ENCODE peak calls at places on chromosomes 12 and 14, in ten cellular contexts. J, M, O, U, T, G, K, A, B and L are unnamed samples. For H3K4me1, the result is how much of the 10 kb centered on the place peaks cover.

GRCh38 chr12:22856120-22856699 is 231.2 kb downstream of the ETNK1 start:
- DNase-seq in K (no peak), U (no peak), T (peak), A (no peak), O (peak), J (no peak), B (no peak), M (peak), G (no peak), L (no peak)

GRCh38 chr14:69716483-69717187 is 50.3 kb upstream of the SRSF5 start:
- DNase-seq in J (no peak), K (no peak), O (no peak), M (no peak), U (no peak), G (no peak), B (peak), T (no peak), A (no peak), L (no peak)

GRCh38 chr12:64950899-64951298 is 126.5 kb downstream of the TBC1D30 start:
- DNase-seq in A (no peak), J (no peak), B (no peak), K (no peak), G (no peak), U (no peak), O (no peak), T (no peak), M (no peak), L (no peak)

GRCh38 chr12:102372112-102372511 is 108.3 kb downstream of the IGF1 start:
- DNase-seq in M (no peak), G (no peak), A (no peak), T (no peak), B (no peak), K (no peak), J (no peak), U (no peak), O (no peak), L (no peak)

GRCh38 chr12:49951411-49952105 is 1.0 kb downstream of the AQP2 start:
- DNase-seq in U (peak), J (peak), G (no peak), O (no peak), K (no peak), T (no peak), B (no peak), A (no peak), M (no peak), L (no peak)

GRCh38 chr14:94122438-94122837 is 7.0 kb downstream of the IFI27L2 start:
- DNase-seq in K (no peak), T (no peak), J (peak), A (no peak), O (no peak), G (peak), B (no peak), U (peak), M (no peak), L (no peak)

GRCh38 chr14:55588259-55588699 is 8.3 kb downstream of the KTN1 start:
- DNase-seq in G (no peak), O (no peak), A (no peak), B (no peak), K (no peak), J (no peak), T (no peak), M (no peak), U (no peak), L (no peak)

GRCh38 chr12:91994208-91994797 is 151.3 kb downstream of the BTG1 start:
- DNase-seq in A (no peak), B (no peak), G (no peak), J (no peak), U (no peak), T (no peak), M (no peak), K (no peak), O (peak), L (no peak)

GRCh38 chr12:115109863-115110262 is 425.9 kb upstream of the TBX3 start:
- DNase-seq in B (no peak), M (no peak), U (no peak), A (no peak), K (no peak), O (no peak), T (no peak), G (no peak), J (no peak), L (no peak)

GRCh38 chr12:80268924-80269749 is 169.8 kb downstream of the OTOGL start:
- DNase-seq in K (no peak), U (no peak), J (no peak), G (no peak), T (no peak), O (no peak), B (no peak), A (peak), M (peak), L (no peak)

GRCh38 chr12:45907955-45908354 is 82.4 kb downstream of the SCAF11 start:
- DNase-seq in U (no peak), O (no peak), K (no peak), J (no peak), B (no peak), M (no peak), T (no peak), A (no peak), G (no peak), L (no peak)

GRCh38 chr14:61319086-61319485 is 2.3 kb upstream of the PRKCH start:
- DNase-seq in U (no peak), M (no peak), A (no peak), J (no peak), O (no peak), G (no peak), T (no peak), K (no peak), B (no peak), L (no peak)

GRCh38 chr12:103273645-103274044 is 222.1 kb downstream of the C12orf42 start:
- DNase-seq in B (no peak), M (no peak), K (no peak), U (no peak), O (no peak), A (no peak), J (no peak), T (no peak), G (no peak), L (no peak)

GRCh38 chr12:66467932-66468331 is 165.6 kb downstream of the HELB start:
- DNase-seq in T (no peak), G (no peak), B (no peak), O (peak), M (peak), U (no peak), K (no peak), A (no peak), J (peak), L (no peak)

GRCh38 chr14:95915326-95915725 is 38.7 kb downstream of the TUNAR start:
- DNase-seq in B (no peak), J (peak), K (no peak), U (no peak), T (no peak), G (no peak), A (no peak), M (no peak), O (no peak), L (no peak)

GRCh38 chr12:8697120-8697475 is 693 bp upstream of the RIMKLB start:
- DNase-seq in B (no peak), O (no peak), T (no peak), M (no peak), G (no peak), U (no peak), A (peak), J (no peak), K (peak), L (no peak)

GRCh38 chr12:68932701-68933563 is at the start of gene CPM:
- DNase-seq in A (peak), B (peak), T (no peak), O (peak), K (peak), M (no peak), G (peak), J (peak), U (peak), L (peak)

GRCh38 chr12:79691299-79692248 is 810 bp upstream of the PAWR start:
- DNase-seq in A (peak), K (peak), B (no peak), G (no peak), M (no peak), U (no peak), O (peak), T (peak), J (peak), L (no peak)

GRCh38 chr14:102751088-102751487 is 26.2 kb upstream of the TRAF3 start:
- DNase-seq in B (no peak), M (no peak), G (no peak), J (no peak), A (no peak), T (no peak), K (no peak), O (no peak), U (no peak), L (no peak)

GRCh38 chr14:66910306-66910705 is 278.9 kb upstream of the GARIN2 start:
- DNase-seq in J (no peak), U (no peak), M (no peak), O (no peak), T (no peak), A (no peak), G (no peak), K (no peak), B (no peak), L (no peak)

GRCh38 chr12:20268121-20268732 is 100.1 kb upstream of the PDE3A start:
- DNase-seq in G (no peak), J (no peak), B (no peak), U (no peak), K (no peak), A (no peak), M (no peak), O (no peak), T (no peak), L (no peak)

GRCh38 chr12:39294712-39295111 is 148.2 kb downstream of the KIF21A start:
- DNase-seq in G (no peak), B (no peak), U (no peak), K (no peak), J (peak), T (no peak), M (no peak), O (peak), A (no peak), L (no peak)

GRCh38 chr12:57389033-57389432 is 41.8 kb downstream of the R3HDM2 start:
- DNase-seq in A (peak), M (peak), G (no peak), K (no peak), U (no peak), J (no peak), B (no peak), O (no peak), T (no peak), L (no peak)

GRCh38 chr14:103006991-103007520 is 50.3 kb downstream of the CDC42BPB start:
- DNase-seq in U (no peak), M (no peak), T (no peak), K (no peak), B (no peak), A (no peak), G (no peak), O (no peak), J (no peak), L (no peak)

GRCh38 chr12:132397934-132398385 is 68.6 kb upstream of the GALNT9 start:
- DNase-seq in U (no peak), J (no peak), T (no peak), A (no peak), M (no peak), K (no peak), B (no peak), G (no peak), O (no peak), L (no peak)

GRCh38 chr12:47837190-47838171 is 17.8 kb upstream of the HDAC7 start:
- DNase-seq in B (peak), M (peak), T (peak), K (peak), A (peak), O (peak), U (peak), J (peak), G (peak), L (peak)

GRCh38 chr14:104665663-104666522 is 23.5 kb upstream of the INF2 start:
- DNase-seq in J (peak), U (peak), O (no peak), M (peak), G (peak), K (no peak), A (peak), T (peak), B (peak), L (peak)

GRCh38 chr12:19431407-19432308 is 7.6 kb upstream of the AEBP2 start:
- DNase-seq in M (no peak), J (peak), A (peak), B (no peak), O (no peak), T (no peak), K (no peak), U (no peak), G (no peak), L (no peak)

GRCh38 chr12:121776190-121777098 is 17.0 kb downstream of the RHOF start:
- DNase-seq in M (no peak), T (no peak), O (peak), U (peak), A (peak), B (peak), G (peak), J (peak), K (peak), L (peak)

GRCh38 chr14:22471545-22472121 is 117.4 kb downstream of the DAD1 start:
- DNase-seq in T (peak), J (peak), G (peak), O (peak), B (no peak), A (no peak), M (peak), K (no peak), U (no peak), L (peak)

GRCh38 chr14:101563654-101564443 is 2.6 kb downstream of the DIO3 start:
- DNase-seq in T (no peak), O (peak), U (no peak), B (no peak), J (peak), A (no peak), G (no peak), K (no peak), M (no peak), L (peak)

DNA sequence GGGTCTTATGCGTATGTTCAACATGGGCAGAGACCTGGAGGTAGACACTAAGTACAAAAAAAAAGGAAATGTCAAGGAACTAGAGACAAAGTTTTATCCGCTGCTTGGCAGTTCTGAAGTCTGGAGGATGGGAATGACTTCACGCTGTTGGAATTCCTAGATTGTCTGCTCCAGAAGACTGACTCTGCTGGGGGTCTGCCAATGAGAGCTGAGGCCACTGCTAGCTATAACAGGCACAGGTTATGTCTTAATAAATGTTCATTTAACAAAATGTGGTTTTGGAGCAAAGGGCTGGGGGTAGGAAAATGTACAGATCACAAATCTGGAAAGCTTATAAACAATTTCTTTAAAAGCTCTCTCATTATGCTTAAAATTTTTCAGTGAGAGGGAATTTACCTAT is 5.9 kb downstream of the RNASE8 start:
- DNase-seq in B (no peak), G (no peak), A (no peak), M (no peak), U (no peak), J (no peak), O (no peak), T (no peak), K (no peak), L (no peak)
- H3K27ac ChIP-seq in B (no peak), G (no peak), A (no peak), M (no peak), U (no peak), J (no peak), O (peak), T (no peak), K (no peak), L (no peak)

GRCh38 chr14:54574528-54574927 is 7.6 kb downstream of the SAMD4A start:
- DNase-seq in U (no peak), B (no peak), O (no peak), T (no peak), K (no peak), J (no peak), A (no peak), M (no peak), G (no peak), L (no peak)
- H3K4me1 ChIP-seq in U (under half), B (under half), O (under half), T (half or more), K (under half), J (under half), A (under half), M (under half), G (under half), L (under half)

GRCh38 chr12:95805864-95806669 is 15.5 kb upstream of the NTN4 start:
- DNase-seq in K (no peak), B (peak), O (no peak), G (no peak), A (peak), M (peak), J (no peak), U (peak), T (no peak), L (no peak)
- H3K4me3 ChIP-seq in K (no peak), B (no peak), O (no peak), G (no peak), A (peak), M (no peak), J (no peak), U (no peak), T (no peak), L (no peak)

GRCh38 chr12:2125651-2126050 is 72.9 kb downstream of the CACNA1C start:
- DNase-seq in G (no peak), T (no peak), U (peak), J (no peak), M (no peak), B (no peak), O (no peak), A (no peak), K (no peak), L (no peak)

GRCh38 chr12:2120982-2121758 is 68.4 kb downstream of the CACNA1C start:
- DNase-seq in K (no peak), G (no peak), J (no peak), M (no peak), T (no peak), O (no peak), B (no peak), A (no peak), U (peak), L (no peak)

GRCh38 chr12:2129076-2129475 is 76.3 kb downstream of the CACNA1C start:
- DNase-seq in U (peak), O (peak), T (no peak), A (no peak), M (no peak), B (no peak), G (no peak), K (no peak), J (no peak), L (no peak)

GRCh38 chr12:2126676-2127406 is 74.1 kb downstream of the CACNA1C start:
- DNase-seq in U (peak), A (no peak), O (no peak), K (no peak), J (no peak), G (no peak), T (no peak), B (no peak), M (no peak), L (peak)

GRCh38 chr12:2124466-2125023 is 71.8 kb downstream of the CACNA1C start:
- DNase-seq in M (no peak), O (no peak), J (no peak), G (no peak), K (no peak), A (no peak), U (peak), B (no peak), T (no peak), L (no peak)
- H3K27ac ChIP-seq in M (no peak), O (no peak), J (no peak), G (no peak), K (no peak), A (no peak), U (peak), B (no peak), T (no peak), L (no peak)

GRCh38 chr14:74935340-74935640 is 12.2 kb upstream of the RPS6KL1 start:
- DNase-seq in U (no peak), G (no peak), B (no peak), J (no peak), O (no peak), K (no peak), A (no peak), T (no peak), M (no peak), L (no peak)
- H3K4me1 ChIP-seq in U (under half), G (under half), B (under half), J (under half), O (under half), K (under half), A (under half), T (under half), M (under half), L (under half)

GRCh38 chr12:34297790-34298164 is 275.5 kb downstream of the ALG10 start:
- DNase-seq in T (no peak), O (no peak), U (no peak), A (no peak), K (no peak), G (no peak), B (no peak), M (no peak), J (no peak), L (no peak)
- H3K4me3 ChIP-seq in T (no peak), O (peak), U (no peak), A (no peak), K (no peak), G (no peak), B (no peak), M (no peak), J (no peak), L (no peak)

GRCh38 chr12:95440401-95440800 is 33.6 kb upstream of the METAP2 start:
- DNase-seq in T (no peak), U (no peak), O (no peak), K (no peak), A (no peak), J (no peak), B (no peak), M (no peak), G (no peak), L (no peak)

GRCh38 chr12:95446511-95446910 is 27.4 kb upstream of the METAP2 start:
- DNase-seq in B (no peak), A (no peak), U (peak), K (no peak), G (peak), T (peak), O (peak), J (peak), M (no peak), L (peak)

GRCh38 chr12:95443458-95443857 is 30.5 kb upstream of the METAP2 start:
- DNase-seq in O (no peak), M (no peak), G (no peak), U (no peak), A (no peak), B (no peak), J (peak), T (no peak), K (no peak), L (no peak)

DNA sequence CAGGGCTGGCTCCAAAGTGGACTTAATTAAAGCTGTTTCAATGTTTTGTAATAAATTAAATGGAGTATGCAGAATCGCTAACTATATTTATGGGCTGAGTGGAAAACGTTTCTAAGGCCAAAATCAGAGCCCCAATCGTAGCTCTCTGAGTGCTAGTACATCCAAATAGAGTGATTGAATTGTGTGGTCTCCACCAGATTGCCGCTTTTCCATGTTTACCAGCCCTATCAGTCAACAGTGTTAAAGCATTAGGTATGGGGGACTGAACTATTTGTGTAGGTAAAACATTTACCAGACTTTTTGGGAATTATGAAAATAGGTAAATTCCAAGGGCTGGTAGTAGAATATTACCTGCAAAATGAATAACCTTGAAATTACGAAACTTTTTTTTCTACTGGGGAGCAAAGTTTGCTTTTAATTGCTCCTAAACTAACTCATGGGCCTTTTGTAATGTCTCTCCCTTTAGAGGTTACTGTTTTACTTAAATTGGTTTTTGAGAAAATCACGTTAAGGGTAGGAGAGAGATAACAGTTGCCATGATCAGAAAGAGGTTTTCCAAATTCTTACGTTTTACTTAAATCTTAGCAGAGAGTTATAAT is 28.0 kb upstream of the METAP2 start:
- DNase-seq in J (no peak), K (no peak), M (no peak), U (no peak), G (no peak), T (peak), O (no peak), B (no peak), A (no peak), L (no peak)
- H3K27ac ChIP-seq in J (no peak), K (no peak), M (no peak), U (no peak), G (no peak), T (no peak), O (no peak), B (no peak), A (no peak), L (peak)

DNA sequence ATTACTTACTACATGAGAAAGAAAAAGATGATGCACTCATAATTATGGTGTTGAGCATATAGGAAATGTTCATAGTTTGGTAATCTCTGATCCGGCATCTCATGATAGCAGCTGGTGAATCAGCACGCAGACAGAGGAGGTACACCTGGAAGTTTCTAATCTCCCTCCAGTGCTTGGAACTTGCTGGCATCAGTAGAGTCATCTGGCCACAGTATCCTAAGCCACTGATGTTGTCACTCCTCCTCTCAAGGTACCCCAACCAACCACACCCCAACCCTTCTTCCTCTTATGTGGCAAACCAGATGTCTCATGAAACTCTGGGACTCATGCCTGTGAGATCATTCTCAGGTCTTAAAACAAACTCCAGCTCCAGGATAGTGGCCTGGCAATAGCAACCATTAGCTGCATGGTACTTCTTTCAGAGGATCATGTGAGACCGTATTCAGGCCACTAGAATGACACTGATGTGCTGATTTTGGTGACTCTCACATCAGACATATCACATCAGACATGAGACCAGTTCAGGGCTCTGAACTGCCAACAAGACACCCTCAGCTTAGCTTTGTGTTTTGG is 143.0 kb downstream of the RASSF9 start:
- DNase-seq in O (no peak), J (no peak), T (no peak), U (no peak), A (no peak), K (no peak), G (no peak), B (no peak), M (no peak), L (no peak)
- H3K4me1 ChIP-seq in O (under half), J (under half), T (under half), U (under half), A (under half), K (under half), G (under half), B (under half), M (under half), L (under half)

GRCh38 chr14:24339284-24340151 is at the start of gene RIPK3:
- DNase-seq in B (peak), T (no peak), O (no peak), J (peak), G (peak), M (no peak), A (no peak), U (no peak), K (no peak), L (peak)
- H3K4me3 ChIP-seq in B (peak), T (no peak), O (no peak), J (peak), G (peak), M (no peak), A (no peak), U (peak), K (peak), L (peak)